ENCODE peak calls at places on chromosomes 6 and 20, in six cellular contexts. X is Caco-2, L is tibial nerve, A is GM12878, O is thyroid gland, E is IMR-90. Q is an unnamed sample.
A peak's percentile ranks its signal among the peaks of the same experiment; 100 is the strongest.

GRCh38 chr6:37985355-37985754 is 165.8 kb downstream of the ZFAND3 start:
- DNase-seq in X (no peak), L (no peak), A (no peak), O (no peak), E (no peak), Q (no peak)

GRCh38 chr20:49278817-49279676 is 1.2 kb upstream of the ZNFX1 start:
- DNase-seq in X (no peak), L (no peak), A (no peak), O (peak; percentile 10), E (no peak), Q (no peak)

GRCh38 chr6:144262470-144263369 is 22.4 kb upstream of the UTRN start:
- DNase-seq in X (no peak), L (no peak), A (no peak), O (no peak), E (no peak), Q (no peak)

GRCh38 chr6:31321820-31322219 is 35.2 kb downstream of the HLA-B start:
- DNase-seq in X (no peak), L (no peak), A (no peak), O (no peak), E (no peak), Q (no peak)

GRCh38 chr6:11094411-11094851 is 797 bp downstream of the SMIM13 start:
- DNase-seq in X (peak; percentile 42), L (peak; percentile 29), A (no peak), O (peak; percentile 53), E (peak; percentile 45), Q (no peak)

GRCh38 chr6:36827261-36828079 is 11.8 kb downstream of the CPNE5 start:
- DNase-seq in X (no peak), L (no peak), A (no peak), O (no peak), E (peak; percentile 70), Q (peak; percentile 19)

GRCh38 chr20:5835234-5835845 is 85.1 kb downstream of the SHLD1 start:
- DNase-seq in X (no peak), L (no peak), A (no peak), O (peak; percentile 73), E (peak; percentile 62), Q (no peak)

GRCh38 chr20:47576516-47577033 is 74.9 kb downstream of the NCOA3 start:
- DNase-seq in X (peak; percentile 93), L (peak; percentile 34), A (peak; percentile 46), O (peak; percentile 73), E (peak; percentile 90), Q (peak; percentile 58)

GRCh38 chr6:15464211-15464725 is 198.6 kb downstream of the DTNBP1 start:
- DNase-seq in X (peak; percentile 46), L (peak; percentile 36), A (no peak), O (no peak), E (no peak), Q (no peak)

GRCh38 chr6:139150915-139151314 is 16.0 kb downstream of the HECA start:
- DNase-seq in X (no peak), L (no peak), A (no peak), O (no peak), E (no peak), Q (no peak)

GRCh38 chr6:140857734-140858380 is 1274.9 kb upstream of the GJE1 start:
- DNase-seq in X (no peak), L (peak; percentile 42), A (no peak), O (no peak), E (peak; percentile 95), Q (peak; percentile 43)

GRCh38 chr6:156977527-156978291 is 200.5 kb downstream of the ARID1B start:
- DNase-seq in X (no peak), L (peak; percentile 56), A (no peak), O (peak; percentile 76), E (peak; percentile 47), Q (no peak)

GRCh38 chr20:58984691-58985090 is 3.6 kb downstream of the NELFCD start:
- DNase-seq in X (peak; percentile 26), L (no peak), A (no peak), O (no peak), E (no peak), Q (no peak)

GRCh38 chr6:156954191-156954590 is 177.0 kb downstream of the ARID1B start:
- DNase-seq in X (no peak), L (no peak), A (no peak), O (no peak), E (peak; percentile 59), Q (no peak)

GRCh38 chr6:45445749-45446454 is 68.2 kb upstream of the SUPT3H start:
- DNase-seq in X (peak; percentile 74), L (peak; percentile 87), A (no peak), O (peak; percentile 70), E (peak; percentile 99), Q (peak; percentile 98)
- H3K36me3 ChIP-seq in X (no peaks in the 10 kb centered on the region), L (no peaks in the 10 kb centered on the region), A (no peaks in the 10 kb centered on the region), O (no peaks in the 10 kb centered on the region), E (no peaks in the 10 kb centered on the region), Q (no peaks in the 10 kb centered on the region)

DNA sequence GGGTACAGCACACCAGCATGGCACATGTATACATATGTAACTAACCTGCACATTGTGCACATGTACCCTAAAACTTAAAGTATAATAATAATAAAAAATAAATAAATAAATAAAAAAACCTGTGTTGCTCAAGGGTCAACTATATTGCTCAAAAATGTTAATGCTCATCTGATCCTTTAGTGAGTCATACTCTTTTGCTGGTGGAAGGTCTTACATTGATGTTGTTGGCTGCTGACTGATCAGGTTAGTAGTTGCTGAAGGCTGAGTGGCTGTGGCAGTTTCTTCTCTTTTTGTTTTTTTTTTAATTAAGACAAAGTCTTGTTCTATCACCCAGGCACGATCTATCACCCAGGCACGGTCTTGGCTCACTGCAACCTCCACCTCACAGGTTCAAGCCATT is 29.6 kb upstream of the SMIM26 start:
- DNase-seq in X (no peak), L (no peak), A (no peak), O (no peak), E (peak; percentile 51), Q (no peak)
- H3K36me3 ChIP-seq in X (no peaks in the 10 kb centered on the region), L (no peaks in the 10 kb centered on the region), A (peaks cover 33% of the 10 kb centered on the region), O (peaks cover 34% of the 10 kb centered on the region), E (peaks cover 28% of the 10 kb centered on the region), Q (peaks cover 8% of the 10 kb centered on the region)

DNA sequence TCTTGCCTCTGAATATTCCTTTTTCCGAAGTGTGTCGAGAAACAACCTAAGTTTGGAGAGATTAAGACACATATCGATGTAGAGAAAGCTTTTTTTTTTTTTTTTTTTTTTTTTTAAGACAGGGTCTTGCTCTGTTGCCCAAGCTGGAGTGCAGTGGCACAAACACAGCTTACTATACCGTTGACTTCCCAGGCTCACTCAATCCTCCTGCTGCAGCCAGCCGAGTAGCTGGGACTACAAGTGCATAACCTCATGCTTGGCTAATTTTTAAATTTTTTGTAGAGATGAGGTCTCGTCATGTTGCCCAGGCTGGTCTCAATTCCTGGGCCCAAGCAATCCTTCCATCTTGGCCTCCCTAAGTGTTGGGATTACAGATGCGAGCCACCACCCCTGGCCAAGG is 21.4 kb downstream of the SLC17A5 start:
- DNase-seq in X (no peak), L (no peak), A (no peak), O (peak; percentile 60), E (no peak), Q (no peak)
- H3K36me3 ChIP-seq in X (no peaks in the 10 kb centered on the region), L (no peaks in the 10 kb centered on the region), A (no peaks in the 10 kb centered on the region), O (peaks cover 44% of the 10 kb centered on the region), E (peaks cover 12% of the 10 kb centered on the region), Q (peaks cover 2% of the 10 kb centered on the region)

GRCh38 chr6:115680621-115681020 is 380.1 kb downstream of the FRK start:
- DNase-seq in X (no peak), L (no peak), A (no peak), O (no peak), E (no peak), Q (no peak)
- H3K36me3 ChIP-seq in X (no peaks in the 10 kb centered on the region), L (no peaks in the 10 kb centered on the region), A (no peaks in the 10 kb centered on the region), O (no peaks in the 10 kb centered on the region), E (no peaks in the 10 kb centered on the region), Q (no peaks in the 10 kb centered on the region)

GRCh38 chr6:150930816-150931215 is 65.3 kb downstream of the MTHFD1L start:
- DNase-seq in X (no peak), L (no peak), A (no peak), O (no peak), E (peak; percentile 95), Q (peak; percentile 96)

GRCh38 chr6:150937126-150937906 is 71.8 kb downstream of the MTHFD1L start:
- DNase-seq in X (no peak), L (peak; percentile 44), A (no peak), O (peak; percentile 80), E (no peak), Q (no peak)

GRCh38 chr6:150936021-150936555 is 70.6 kb downstream of the MTHFD1L start:
- DNase-seq in X (no peak), L (no peak), A (no peak), O (no peak), E (no peak), Q (no peak)

GRCh38 chr6:150932976-150933375 is 67.5 kb downstream of the MTHFD1L start:
- DNase-seq in X (no peak), L (no peak), A (no peak), O (no peak), E (peak; percentile 56), Q (peak; percentile 97)

GRCh38 chr6:150934380-150934779 is 68.9 kb downstream of the MTHFD1L start:
- DNase-seq in X (no peak), L (no peak), A (no peak), O (no peak), E (peak; percentile 93), Q (peak; percentile 89)
- H3K36me3 ChIP-seq in X (no peaks in the 10 kb centered on the region), L (no peaks in the 10 kb centered on the region), A (peaks cover 16% of the 10 kb centered on the region), O (no peaks in the 10 kb centered on the region), E (peaks cover 50% of the 10 kb centered on the region), Q (peaks cover 8% of the 10 kb centered on the region)

GRCh38 chr20:17620371-17621228 is 50.7 kb downstream of the DSTN start:
- DNase-seq in X (peak; percentile 30), L (no peak), A (no peak), O (peak; percentile 2), E (no peak), Q (no peak)
- H3K36me3 ChIP-seq in X (peaks cover 34% of the 10 kb centered on the region), L (no peaks in the 10 kb centered on the region), A (peaks cover 20% of the 10 kb centered on the region), O (peaks cover 96% of the 10 kb centered on the region), E (peaks cover 96% of the 10 kb centered on the region), Q (peaks cover 85% of the 10 kb centered on the region)

GRCh38 chr20:63494420-63495166 is 4.3 kb downstream of the EEF1A2 start:
- DNase-seq in X (peak; percentile 50), L (no peak), A (no peak), O (no peak), E (no peak), Q (no peak)
- H3K36me3 ChIP-seq in X (no peaks in the 10 kb centered on the region), L (no peaks in the 10 kb centered on the region), A (no peaks in the 10 kb centered on the region), O (no peaks in the 10 kb centered on the region), E (no peaks in the 10 kb centered on the region), Q (no peaks in the 10 kb centered on the region)

GRCh38 chr6:39614393-39614792 is 110.8 kb downstream of the KIF6 start:
- DNase-seq in X (no peak), L (no peak), A (no peak), O (no peak), E (no peak), Q (no peak)
- H3K36me3 ChIP-seq in X (no peaks in the 10 kb centered on the region), L (no peaks in the 10 kb centered on the region), A (no peaks in the 10 kb centered on the region), O (no peaks in the 10 kb centered on the region), E (no peaks in the 10 kb centered on the region), Q (no peaks in the 10 kb centered on the region)